ENCODE peak calls at places on chromosomes 4 and X, in five cellular contexts. D is glutamatergic neuron, O is activated B cell treated with CpG ODN at 0.5 μM for 24 hours, W is A549, X is BE2C. Y is an unnamed sample.

GRCh38 chr4:69830529-69831269 is 29.2 kb downstream of the SULT1E1 start:
- DNase-seq in W (peak), X (peak), D (no peak), O (no peak), Y (no peak)

GRCh38 chr4:147640331-147640730 is 23.1 kb downstream of the TMEM184C start:
- DNase-seq in X (no peak), O (no peak), D (no peak), W (no peak), Y (no peak)

GRCh38 chrX:11419102-11419501 is 125.9 kb downstream of the AMELX start:
- DNase-seq in W (no peak), X (no peak), D (no peak), O (no peak), Y (no peak)

GRCh38 chr4:133513891-133514290 is 364.8 kb downstream of the PCDH10 start:
- DNase-seq in D (no peak), X (no peak), O (no peak), W (no peak), Y (no peak)

GRCh38 chr4:98710831-98711230 is 52.4 kb upstream of the TSPAN5 start:
- DNase-seq in X (no peak), W (no peak), O (no peak), D (no peak), Y (no peak)

GRCh38 chr4:8394125-8394524 is 46.4 kb downstream of the ACOX3 start:
- DNase-seq in D (no peak), W (no peak), O (no peak), X (no peak), Y (peak)

GRCh38 chr4:23035521-23036056 is 342.9 kb downstream of the GBA3 start:
- DNase-seq in D (no peak), W (no peak), O (no peak), X (no peak), Y (no peak)

GRCh38 chr4:86961605-86962295 is 26.9 kb downstream of the AFF1 start:
- DNase-seq in X (peak), O (no peak), D (no peak), W (peak), Y (no peak)

GRCh38 chr4:153844144-153844543 is 55.3 kb upstream of the SFRP2 start:
- DNase-seq in W (no peak), O (no peak), D (no peak), X (no peak), Y (no peak)

GRCh38 chrX:130174051-130174704 is 2.4 kb downstream of the RAB33A start:
- DNase-seq in X (peak), W (no peak), O (no peak), D (no peak), Y (no peak)

GRCh38 chr4:104727643-104728042 is 232.9 kb upstream of the CXXC4 start:
- DNase-seq in W (no peak), O (no peak), X (no peak), D (no peak), Y (no peak)

GRCh38 chr4:88219099-88219498 is 60.7 kb upstream of the ABCG2 start:
- DNase-seq in O (no peak), W (peak), X (peak), D (no peak), Y (no peak)

GRCh38 chr4:16016536-16016935 is 53.6 kb upstream of the FGFBP2 start:
- DNase-seq in X (no peak), D (no peak), O (no peak), W (no peak), Y (no peak)

GRCh38 chrX:75210602-75211001 is 54.5 kb upstream of the ABCB7 start:
- DNase-seq in X (no peak), O (no peak), W (no peak), D (no peak), Y (no peak)

GRCh38 chrX:75544760-75545159 is 21.9 kb upstream of the ZDHHC15 start:
- DNase-seq in D (no peak), X (no peak), O (no peak), W (no peak), Y (no peak)

GRCh38 chr4:112702892-112703291 is 65.9 kb downstream of the LARP7 start:
- DNase-seq in O (no peak), W (no peak), D (no peak), X (no peak), Y (no peak)

GRCh38 chr4:103996059-103996458 is 276.3 kb upstream of the TACR3 start:
- DNase-seq in O (no peak), W (peak), D (no peak), X (peak), Y (peak)

GRCh38 chr4:16896871-16897270 is 1.6 kb downstream of the LDB2 start:
- DNase-seq in X (no peak), O (no peak), W (no peak), D (no peak), Y (no peak)

GRCh38 chrX:133543654-133544053 is 128.4 kb upstream of the GPC4 start:
- DNase-seq in W (no peak), O (no peak), X (no peak), D (no peak), Y (no peak)

GRCh38 chrX:40637687-40638086 is 9.7 kb downstream of the CXorf38 start:
- DNase-seq in X (no peak), O (no peak), W (no peak), D (no peak), Y (no peak)

GRCh38 chrX:71532753-71533425 is at the start of gene OGT:
- DNase-seq in O (peak), D (peak), X (peak), W (peak), Y (no peak)

GRCh38 chr4:102268355-102268754 is 76.9 kb downstream of the SLC39A8 start:
- DNase-seq in O (no peak), X (no peak), D (no peak), W (no peak), Y (no peak)

GRCh38 chr4:48262484-48262883 is 7.2 kb downstream of the TEC start:
- DNase-seq in O (no peak), W (no peak), X (no peak), D (no peak), Y (no peak)

GRCh38 chrX:19334945-19335626 is 8.6 kb upstream of the PDHA1 start:
- DNase-seq in O (no peak), D (peak), X (peak), W (peak), Y (no peak)

GRCh38 chrX:154044045-154044444 is 24.3 kb upstream of the IRAK1 start:
- DNase-seq in W (no peak), X (no peak), D (no peak), O (no peak), Y (no peak)

GRCh38 chrX:154049209-154050112 is 29.8 kb upstream of the IRAK1 start:
- DNase-seq in O (no peak), X (no peak), D (no peak), W (no peak), Y (no peak)

GRCh38 chrX:154048398-154048797 is 28.7 kb upstream of the IRAK1 start:
- DNase-seq in W (no peak), X (no peak), O (no peak), D (no peak), Y (no peak)

GRCh38 chrX:154047266-154047665 is 27.6 kb upstream of the IRAK1 start:
- DNase-seq in D (no peak), W (peak), X (no peak), O (no peak), Y (no peak)

DNA sequence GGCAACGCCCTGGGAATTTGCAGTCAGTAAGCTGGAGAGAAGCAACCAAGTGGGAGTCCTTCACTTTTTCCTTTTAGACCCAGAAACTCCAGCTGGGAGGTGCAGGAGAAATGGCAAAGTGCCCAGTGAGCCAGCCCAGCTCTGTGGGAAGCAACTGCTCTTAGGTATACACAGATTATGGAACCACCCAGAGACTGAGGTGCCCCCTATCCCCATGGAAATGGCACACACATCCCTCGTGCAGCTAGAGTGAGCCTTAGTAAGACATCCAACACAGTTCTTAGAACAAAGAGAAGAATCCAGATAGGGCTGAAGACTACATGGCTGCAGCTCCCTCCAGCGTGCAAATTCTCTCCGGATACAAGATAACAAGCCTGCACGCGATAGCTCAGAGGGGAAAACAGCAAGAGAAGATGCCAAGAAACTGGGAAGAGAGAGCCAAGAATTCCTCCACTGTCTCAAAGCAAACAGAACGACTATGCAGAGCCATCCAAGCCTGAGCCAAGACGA is 26.6 kb upstream of the IRAK1 start:
- DNase-seq in O (no peak), X (peak), W (peak), D (no peak), Y (no peak)
- TF ChIP-seq CTCF in O (no peak), X (peak), W (peak), D (no peak), Y (no peak)

DNA sequence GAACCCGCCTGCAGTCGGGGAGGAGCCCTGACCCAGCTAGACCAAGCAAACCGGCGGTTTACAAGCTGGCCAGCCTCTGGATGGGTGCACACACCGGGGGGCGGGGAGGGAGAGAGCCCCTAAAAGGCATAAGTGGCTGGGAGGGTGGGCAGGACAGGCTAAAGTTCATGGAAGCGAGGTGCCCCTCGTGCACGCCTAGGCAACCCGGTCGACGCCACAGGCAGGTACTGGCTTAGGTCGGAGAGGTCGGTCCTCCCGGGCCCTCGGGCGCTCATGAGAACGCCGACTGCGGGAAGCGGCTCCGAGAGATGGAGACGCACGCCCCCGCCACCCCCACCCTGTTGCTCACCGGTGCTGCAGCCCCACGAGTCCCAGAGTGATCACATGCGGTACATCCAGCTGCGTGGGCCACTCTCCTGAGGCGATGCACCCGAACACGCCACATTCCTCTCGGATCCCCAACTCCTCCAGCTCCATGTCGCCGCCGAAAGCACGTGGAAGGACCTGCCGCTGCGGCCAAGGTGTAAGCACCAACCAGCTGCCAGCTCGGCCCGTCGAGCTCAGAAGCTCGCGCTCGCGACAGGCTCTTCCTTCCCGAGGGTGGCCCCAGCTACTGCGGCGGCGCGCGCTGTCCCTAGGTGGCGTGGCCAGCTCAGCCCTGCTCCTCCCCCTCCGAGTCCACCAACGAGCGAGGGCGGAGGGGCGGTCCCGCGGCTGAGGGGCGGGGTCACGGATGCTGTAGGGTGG is at the start of gene PPAT:
- DNase-seq in O (peak), D (peak), X (peak), W (peak), Y (peak)
- TF ChIP-seq CTCF in O (no peak), D (peak), X (no peak), W (no peak), Y (no peak)

DNA sequence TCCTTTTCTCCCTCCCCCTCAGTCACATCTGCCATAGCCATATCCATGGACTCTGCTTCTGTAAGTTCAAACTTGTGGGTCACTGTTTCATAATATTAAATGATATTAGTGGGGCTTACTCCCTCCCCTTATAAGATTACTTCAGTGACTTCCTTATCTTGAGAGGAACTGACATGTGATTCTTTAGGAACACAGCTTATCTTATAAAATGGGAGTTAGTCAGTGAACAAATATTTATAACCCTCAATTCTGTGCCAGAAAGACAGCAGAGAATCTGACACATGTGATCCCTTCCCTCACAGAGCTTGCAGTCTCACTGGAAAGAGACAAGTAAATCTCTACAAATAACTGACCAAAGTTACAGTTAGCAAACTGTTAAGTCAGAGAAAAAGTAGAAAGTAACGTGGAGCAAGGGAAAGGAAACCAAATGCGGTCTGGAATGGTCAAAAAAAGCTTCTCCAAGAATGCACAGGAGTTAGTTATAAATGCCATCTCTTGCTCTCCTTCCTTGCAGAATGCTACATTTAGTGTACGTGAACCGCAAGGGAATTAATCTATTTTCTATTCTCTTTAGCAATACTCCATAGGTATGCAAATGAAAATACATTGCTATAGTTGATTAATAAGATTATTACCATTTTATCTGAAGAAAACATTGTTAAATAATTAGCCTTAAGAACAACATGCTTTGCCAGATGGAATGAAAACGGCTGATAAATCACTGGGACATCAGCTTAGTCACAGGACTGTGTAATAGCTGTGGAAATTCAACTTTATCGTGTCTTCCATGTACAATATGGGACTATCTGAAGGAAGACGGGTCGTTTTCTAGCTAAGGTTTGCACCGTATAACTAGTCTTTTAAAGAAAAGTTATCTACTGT is 29.0 kb downstream of the SGMS2 start:
- DNase-seq in O (no peak), X (no peak), D (no peak), W (peak), Y (no peak)
- TF ChIP-seq CTCF in O (no peak), X (no peak), D (no peak), W (no peak), Y (no peak)

GRCh38 chr4:152256996-152257395 is 278.9 kb downstream of the FBXW7 start:
- DNase-seq in D (no peak), O (no peak), X (no peak), W (no peak), Y (no peak)

GRCh38 chr4:152257601-152258066 is 278.3 kb downstream of the FBXW7 start:
- DNase-seq in X (no peak), D (no peak), W (no peak), O (no peak), Y (no peak)

GRCh38 chr4:152258391-152258790 is 277.5 kb downstream of the FBXW7 start:
- DNase-seq in O (no peak), W (no peak), D (no peak), X (no peak), Y (no peak)

GRCh38 chr4:152258804-152259708 is 276.8 kb downstream of the FBXW7 start:
- DNase-seq in X (no peak), W (peak), O (no peak), D (no peak), Y (no peak)

DNA sequence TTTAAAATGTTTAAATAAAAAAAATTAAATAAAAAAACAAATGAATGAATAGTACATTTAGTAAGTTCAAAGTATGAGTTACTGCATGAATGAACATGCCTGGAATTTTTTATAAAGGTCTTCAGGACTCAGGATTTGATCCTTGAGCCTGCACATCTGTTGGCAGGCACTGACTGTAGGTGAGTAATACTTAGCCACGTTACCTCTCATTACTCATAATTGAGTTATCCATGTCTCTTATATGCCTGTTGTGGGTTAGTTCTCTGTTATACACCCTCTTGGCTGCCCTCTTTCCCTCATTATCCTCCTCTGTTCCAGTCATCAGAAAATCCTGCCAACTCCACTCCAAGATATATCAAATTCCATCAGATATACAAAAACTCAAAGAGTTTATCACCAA is 276.0 kb downstream of the FBXW7 start:
- DNase-seq in W (no peak), D (no peak), O (no peak), X (no peak), Y (no peak)
- TF ChIP-seq CTCF in W (no peak), D (no peak), O (no peak), X (no peak), Y (no peak)

DNA sequence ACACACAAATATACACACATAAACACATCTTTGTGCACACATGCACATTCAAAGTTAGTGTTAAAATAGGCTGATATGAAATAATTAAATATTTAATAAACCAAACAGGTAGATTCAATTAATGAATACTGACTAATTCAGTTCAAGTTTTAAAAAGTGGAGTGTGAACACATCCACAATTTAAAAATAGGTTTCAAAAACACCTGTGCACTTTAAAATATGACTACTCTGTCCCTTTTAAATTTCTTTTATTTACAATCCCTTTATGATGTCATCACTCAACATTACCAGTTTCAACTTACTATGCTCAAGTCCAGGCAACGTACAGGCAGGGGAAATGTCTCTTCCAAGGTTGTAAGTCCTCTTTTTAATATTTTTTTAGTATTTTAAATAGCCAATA is at the start of gene CYLC1:
- DNase-seq in X (no peak), W (no peak), O (no peak), D (no peak), Y (no peak)
- TF ChIP-seq CTCF in X (no peak), W (no peak), O (no peak), D (no peak), Y (no peak)

DNA sequence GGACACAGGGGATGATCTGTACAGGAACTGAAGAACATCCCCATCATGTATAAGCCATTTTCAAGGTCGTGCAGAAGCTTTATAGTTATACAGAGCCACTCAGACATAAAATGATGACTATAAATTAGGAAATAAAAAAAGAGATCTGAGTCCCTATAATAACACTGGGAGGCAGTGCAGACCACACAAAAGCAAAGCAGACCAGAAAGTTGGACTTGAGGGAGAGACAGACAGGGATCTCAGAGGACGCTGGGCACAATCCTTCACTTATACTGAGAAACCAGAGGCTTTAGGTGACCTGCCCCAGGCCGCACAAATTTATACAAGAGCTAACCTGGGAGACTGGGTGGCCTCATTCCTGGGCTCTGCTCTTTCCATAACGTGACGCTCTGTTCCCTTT is 70.5 kb downstream of the HADH start:
- DNase-seq in X (peak), O (no peak), D (no peak), W (peak), Y (no peak)
- TF ChIP-seq CTCF in X (peak), O (no peak), D (no peak), W (peak), Y (peak)

DNA sequence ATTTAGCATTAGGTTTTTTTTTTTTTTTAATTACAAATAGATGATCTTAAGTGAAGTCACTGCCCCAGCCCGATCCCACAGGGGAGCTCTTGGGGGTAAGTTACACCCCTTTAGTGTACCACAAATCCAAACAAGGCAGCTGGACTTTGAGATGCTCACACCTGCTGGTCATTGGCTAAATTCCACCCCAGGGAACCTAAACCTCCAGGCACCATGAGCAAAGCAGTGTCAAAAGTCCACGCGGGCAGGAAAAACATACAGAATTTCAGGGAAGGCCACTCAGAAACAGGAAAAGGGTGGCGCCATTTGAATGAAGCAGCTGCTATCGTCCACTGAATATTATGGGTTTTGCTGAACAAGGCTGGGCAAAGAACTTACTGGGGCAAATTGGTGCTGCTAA is 30.9 kb downstream of the SUPT20HL1 start:
- DNase-seq in O (no peak), X (no peak), D (no peak), W (no peak), Y (no peak)
- TF ChIP-seq CTCF in O (no peak), X (no peak), D (no peak), W (no peak), Y (no peak)

GRCh38 chrX:150257348-150258175 is 105.6 kb upstream of the MAMLD1 start:
- DNase-seq in X (no peak), O (no peak), D (no peak), W (no peak), Y (no peak)
- TF ChIP-seq CTCF in X (no peak), O (no peak), D (no peak), W (no peak), Y (no peak)

Y was measured in D721Med.